ENCODE peak calls at places on chromosomes 11 and 22, in four cellular contexts. One of them, this sample, is unnamed.

GRCh38 chr11:35166369-35167360 is 27.7 kb downstream of the CD44 start:
- DNase-seq in fibroblast of lung: peak
- DNase-seq in choroid plexus epithelial cell: peak
- DNase-seq in dorsolateral prefrontal cortex: peak
- DNase-seq in this sample: peak

GRCh38 chr11:59574467-59574866 is 41.1 kb downstream of the OSBP start:
- DNase-seq in choroid plexus epithelial cell: no peak
- DNase-seq in dorsolateral prefrontal cortex: no peak
- DNase-seq in fibroblast of lung: peak
- DNase-seq in this sample: no peak

GRCh38 chr22:37331811-37332536 is 49.7 kb downstream of the CYTH4 start:
- DNase-seq in choroid plexus epithelial cell: no peak
- DNase-seq in dorsolateral prefrontal cortex: no peak
- DNase-seq in fibroblast of lung: no peak
- DNase-seq in this sample: no peak

GRCh38 chr22:42922374-42923177 is 65.5 kb upstream of the ARFGAP3 start:
- DNase-seq in fibroblast of lung: no peak
- DNase-seq in choroid plexus epithelial cell: no peak
- DNase-seq in dorsolateral prefrontal cortex: no peak
- DNase-seq in this sample: no peak

GRCh38 chr11:119318240-119319135 is 1.6 kb upstream of the MCAM start:
- DNase-seq in fibroblast of lung: peak
- DNase-seq in choroid plexus epithelial cell: peak
- DNase-seq in dorsolateral prefrontal cortex: no peak
- DNase-seq in this sample: no peak

GRCh38 chr11:73314121-73314948 is 6.3 kb downstream of the ARHGEF17 start:
- DNase-seq in fibroblast of lung: peak
- DNase-seq in choroid plexus epithelial cell: peak
- DNase-seq in dorsolateral prefrontal cortex: peak
- DNase-seq in this sample: no peak

GRCh38 chr11:110990316-110990715 is 255.2 kb upstream of the POU2AF2 start:
- DNase-seq in choroid plexus epithelial cell: peak
- DNase-seq in dorsolateral prefrontal cortex: no peak
- DNase-seq in fibroblast of lung: no peak
- DNase-seq in this sample: no peak

GRCh38 chr11:99884750-99885149 is 802.3 kb upstream of the ARHGAP42 start:
- DNase-seq in choroid plexus epithelial cell: no peak
- DNase-seq in dorsolateral prefrontal cortex: no peak
- DNase-seq in fibroblast of lung: no peak
- DNase-seq in this sample: no peak

GRCh38 chr11:36391062-36391461 is 95.0 kb downstream of the PRR5L start:
- DNase-seq in choroid plexus epithelial cell: no peak
- DNase-seq in dorsolateral prefrontal cortex: no peak
- DNase-seq in fibroblast of lung: no peak
- DNase-seq in this sample: no peak

GRCh38 chr22:36065462-36065774 is 36.8 kb upstream of the RBFOX2 start:
- DNase-seq in dorsolateral prefrontal cortex: no peak
- DNase-seq in fibroblast of lung: no peak
- DNase-seq in choroid plexus epithelial cell: no peak
- DNase-seq in this sample: no peak

GRCh38 chr11:122978303-122978620 is 3.4 kb downstream of the BSX start:
- DNase-seq in choroid plexus epithelial cell: no peak
- DNase-seq in dorsolateral prefrontal cortex: no peak
- DNase-seq in fibroblast of lung: no peak
- DNase-seq in this sample: no peak

DNA sequence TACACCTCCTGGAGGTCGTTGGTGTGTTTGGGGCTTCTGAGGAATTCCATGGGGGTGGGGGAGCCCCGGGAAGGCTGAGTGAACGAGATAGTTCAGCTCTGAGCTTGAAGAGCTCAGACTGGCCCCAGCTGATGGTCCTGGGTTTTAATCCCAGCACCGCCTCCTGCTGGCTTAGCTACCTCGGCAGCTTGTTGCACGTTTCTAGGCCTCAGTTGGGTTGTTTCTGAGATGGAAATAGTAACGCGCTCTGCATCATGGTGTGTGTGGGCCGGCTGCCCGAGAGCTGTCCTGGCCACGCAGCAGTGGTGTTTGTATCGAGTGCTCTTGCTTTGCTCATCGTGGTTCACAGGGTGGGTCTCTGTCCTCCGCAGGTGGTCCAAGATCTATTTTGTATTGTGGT is 37.4 kb downstream of the TPCN2 start:
- DNase-seq in dorsolateral prefrontal cortex: peak
- DNase-seq in choroid plexus epithelial cell: no peak
- DNase-seq in fibroblast of lung: no peak
- DNase-seq in this sample: no peak
- TF ChIP-seq CTCF in dorsolateral prefrontal cortex: peak
- TF ChIP-seq CTCF in choroid plexus epithelial cell: peak
- TF ChIP-seq CTCF in fibroblast of lung: no peak
- TF ChIP-seq CTCF in this sample: peak

DNA sequence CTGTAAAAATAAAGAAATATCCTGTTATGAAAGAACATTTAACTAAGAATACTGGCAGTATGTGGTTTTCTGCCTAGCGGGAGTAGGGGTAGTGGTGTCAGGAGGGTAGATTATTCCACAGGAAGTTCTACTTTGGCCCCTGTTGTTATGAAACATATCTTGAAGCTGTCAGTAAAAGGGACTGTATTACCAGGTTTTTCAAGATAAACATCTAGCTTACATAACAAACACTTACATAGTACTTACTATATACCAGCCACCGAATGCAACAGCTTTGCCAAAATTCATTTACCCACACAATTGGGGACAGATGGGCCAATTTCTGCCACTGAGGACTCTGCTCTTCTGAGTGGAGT is 3.7 kb downstream of the TMEM123 start:
- DNase-seq in dorsolateral prefrontal cortex: no peak
- DNase-seq in choroid plexus epithelial cell: peak
- DNase-seq in fibroblast of lung: no peak
- DNase-seq in this sample: no peak
- TF ChIP-seq CTCF in dorsolateral prefrontal cortex: no peak
- TF ChIP-seq CTCF in choroid plexus epithelial cell: no peak
- TF ChIP-seq CTCF in fibroblast of lung: no peak
- TF ChIP-seq CTCF in this sample: no peak

DNA sequence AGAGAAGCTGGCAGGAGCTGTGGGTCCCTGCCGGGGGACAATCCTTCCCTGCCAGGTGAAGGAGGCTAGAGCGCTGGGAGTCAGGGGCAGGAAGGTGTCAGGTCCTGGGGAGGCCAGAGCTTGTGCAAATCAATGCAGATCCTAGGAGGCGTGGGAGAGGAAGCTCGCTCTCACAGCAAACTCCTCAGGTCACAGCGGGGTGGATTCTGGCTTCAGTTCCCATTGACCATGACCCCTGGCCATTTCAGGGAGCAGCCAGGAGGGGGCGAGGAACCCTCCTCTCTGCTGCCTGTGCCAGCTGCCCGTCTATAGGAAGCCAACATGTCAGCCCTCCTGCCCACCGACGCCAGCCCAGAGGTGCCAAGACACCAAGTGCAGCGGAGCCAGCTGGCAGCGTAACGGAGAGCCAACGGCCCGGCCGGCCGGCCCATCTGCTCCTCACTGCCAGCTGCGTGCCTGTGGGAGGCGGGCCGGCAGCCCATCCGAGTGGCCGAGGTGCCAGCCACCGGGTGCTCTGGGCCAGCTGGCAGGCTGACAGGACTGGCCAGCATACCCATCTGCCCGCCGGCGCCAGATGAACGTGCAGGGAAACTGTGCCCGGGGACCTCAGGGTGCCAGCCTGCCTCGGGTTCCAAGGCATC is 374.9 kb downstream of the MIAT start:
- DNase-seq in choroid plexus epithelial cell: peak
- DNase-seq in fibroblast of lung: peak
- DNase-seq in dorsolateral prefrontal cortex: peak
- DNase-seq in this sample: no peak
- TF ChIP-seq CTCF in choroid plexus epithelial cell: peak
- TF ChIP-seq CTCF in fibroblast of lung: no peak
- TF ChIP-seq CTCF in dorsolateral prefrontal cortex: no peak
- TF ChIP-seq CTCF in this sample: peak

DNA sequence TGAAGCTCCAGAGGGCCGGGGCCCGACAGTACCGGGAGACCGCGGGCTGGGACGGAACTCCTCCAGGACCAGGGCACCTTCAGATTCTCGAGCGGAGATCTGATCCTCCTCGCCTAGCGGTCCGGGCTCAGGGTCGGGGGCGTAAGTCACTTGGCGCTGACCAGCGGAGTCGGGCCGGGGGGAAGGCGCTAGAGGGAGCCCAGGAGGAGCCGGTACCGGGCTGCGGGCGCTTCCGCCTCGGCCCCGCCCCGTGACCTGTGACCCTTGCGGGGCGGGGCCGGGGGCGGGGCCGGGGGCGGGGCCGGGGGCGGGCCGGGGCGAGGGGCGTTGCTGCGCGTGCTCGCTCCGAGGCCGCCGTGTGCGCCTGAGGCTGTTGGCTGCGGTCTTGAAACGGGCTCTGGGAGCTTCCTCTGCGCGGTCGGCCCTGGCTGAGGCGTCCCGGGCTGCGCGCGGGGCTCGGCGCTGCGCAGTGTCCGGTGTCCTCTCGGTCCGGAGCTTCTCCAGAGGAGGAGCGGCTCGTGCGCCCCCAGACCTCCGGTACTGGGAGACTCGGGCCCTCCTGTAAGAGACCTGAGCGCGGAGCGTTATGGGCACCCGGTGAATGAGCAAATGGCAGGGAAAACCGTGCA is at the start of gene ARSA:
- DNase-seq in fibroblast of lung: peak
- DNase-seq in choroid plexus epithelial cell: peak
- DNase-seq in dorsolateral prefrontal cortex: peak
- DNase-seq in this sample: no peak
- TF ChIP-seq CTCF in fibroblast of lung: peak
- TF ChIP-seq CTCF in choroid plexus epithelial cell: peak
- TF ChIP-seq CTCF in dorsolateral prefrontal cortex: peak
- TF ChIP-seq CTCF in this sample: peak

DNA sequence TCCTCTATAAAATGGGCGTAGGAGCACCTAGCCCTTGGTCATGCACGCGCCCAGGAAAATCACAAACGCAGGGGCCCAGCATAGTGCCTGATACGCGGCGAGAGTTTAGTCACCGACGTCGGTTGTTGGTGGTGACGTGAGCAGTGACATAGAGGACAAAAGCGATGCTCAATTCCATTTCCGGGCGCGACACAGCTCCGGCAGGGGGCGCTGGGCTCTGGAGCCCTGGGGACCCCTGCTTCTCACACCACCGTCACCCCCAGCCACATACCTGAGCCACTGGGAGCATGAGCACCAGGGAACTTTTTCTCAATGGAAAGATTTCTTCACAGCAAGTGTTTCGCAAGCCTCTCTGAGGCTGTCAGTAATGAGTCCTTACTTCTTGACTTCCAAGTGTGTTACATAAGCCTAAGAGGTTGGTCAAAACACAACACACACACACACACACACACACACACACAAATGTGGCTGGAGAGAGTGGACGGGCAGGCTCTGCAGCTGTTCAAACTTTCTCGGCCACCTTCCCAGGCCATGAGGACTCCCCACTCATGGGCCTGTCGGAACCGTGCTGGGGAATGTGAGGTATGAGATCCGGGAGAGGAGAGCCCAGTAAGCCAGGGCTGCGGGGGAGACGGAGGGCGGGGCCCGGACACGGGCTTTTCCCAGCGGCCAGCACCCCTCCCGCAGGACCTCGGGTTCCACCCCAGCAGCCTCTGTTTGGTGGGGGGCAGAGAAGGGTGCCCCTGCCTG is 36.9 kb upstream of the LINC01488 start:
- DNase-seq in choroid plexus epithelial cell: peak
- DNase-seq in dorsolateral prefrontal cortex: no peak
- DNase-seq in fibroblast of lung: peak
- DNase-seq in this sample: peak
- TF ChIP-seq CTCF in choroid plexus epithelial cell: peak
- TF ChIP-seq CTCF in dorsolateral prefrontal cortex: no peak
- TF ChIP-seq CTCF in fibroblast of lung: peak
- TF ChIP-seq CTCF in this sample: peak

GRCh38 chr11:112278803-112279202 is 18.1 kb upstream of the PLET1 start:
- DNase-seq in fibroblast of lung: no peak
- DNase-seq in choroid plexus epithelial cell: no peak
- DNase-seq in dorsolateral prefrontal cortex: no peak
- DNase-seq in this sample: no peak

GRCh38 chr11:112281776-112282175 is 21.1 kb upstream of the PLET1 start:
- DNase-seq in dorsolateral prefrontal cortex: no peak
- DNase-seq in fibroblast of lung: no peak
- DNase-seq in choroid plexus epithelial cell: no peak
- DNase-seq in this sample: no peak

GRCh38 chr11:112277937-112278336 is 17.3 kb upstream of the PLET1 start:
- DNase-seq in dorsolateral prefrontal cortex: no peak
- DNase-seq in fibroblast of lung: peak
- DNase-seq in choroid plexus epithelial cell: peak
- DNase-seq in this sample: peak

GRCh38 chr11:112279901-112280267 is 19.2 kb upstream of the PLET1 start:
- DNase-seq in dorsolateral prefrontal cortex: peak
- DNase-seq in choroid plexus epithelial cell: peak
- DNase-seq in fibroblast of lung: peak
- DNase-seq in this sample: no peak

GRCh38 chr11:112280268-112281126 is 19.8 kb upstream of the PLET1 start:
- DNase-seq in choroid plexus epithelial cell: peak
- DNase-seq in fibroblast of lung: peak
- DNase-seq in dorsolateral prefrontal cortex: peak
- DNase-seq in this sample: no peak
- TF ChIP-seq CTCF in choroid plexus epithelial cell: peak
- TF ChIP-seq CTCF in fibroblast of lung: peak
- TF ChIP-seq CTCF in dorsolateral prefrontal cortex: peak
- TF ChIP-seq CTCF in this sample: peak

This sample was measured in retinal pigment epithelial cell.